ENCODE peak calls at places on chromosomes 11 and 22, in eight cellular contexts. One of them, this sample, is unnamed.

GRCh38 chr11:64876835-64877341 is 1.5 kb downstream of the EHD1 start:
- DNase-seq in nucleus accumbens: peak
- DNase-seq in NCI-H1436: no peak
- DNase-seq in BJ: peak
- DNase-seq in NCI-H1417: no peak
- DNase-seq in astrocyte of the cerebellum: no peak
- DNase-seq in activated T-helper 1 cell treated with anti-CD3 and anti-CD28 coated beads, Interleukin-12 subunit alpha, Interleukin-12 subunit beta, Interleukin-2, Interleukin-4 antibody, amounts not matched to agents 30 ng/mL and 10 ng/mL and 1 ng/mL, durations not matched to agents 14 hours and 24 hours and 36 hours: no peak
- DNase-seq in stomach: peak
- DNase-seq in this sample: no peak

GRCh38 chr11:85774256-85775097 is 36.5 kb downstream of the SYTL2 start:
- DNase-seq in stomach: no peak
- DNase-seq in NCI-H1436: no peak
- DNase-seq in BJ: no peak
- DNase-seq in astrocyte of the cerebellum: no peak
- DNase-seq in nucleus accumbens: no peak
- DNase-seq in NCI-H1417: no peak
- DNase-seq in activated T-helper 1 cell treated with anti-CD3 and anti-CD28 coated beads, Interleukin-12 subunit alpha, Interleukin-12 subunit beta, Interleukin-2, Interleukin-4 antibody, amounts not matched to agents 30 ng/mL and 10 ng/mL and 1 ng/mL, durations not matched to agents 14 hours and 24 hours and 36 hours: no peak
- DNase-seq in this sample: no peak

GRCh38 chr22:45164217-45165123 is 745 bp downstream of the NUP50 start:
- DNase-seq in stomach: peak
- DNase-seq in activated T-helper 1 cell treated with anti-CD3 and anti-CD28 coated beads, Interleukin-12 subunit alpha, Interleukin-12 subunit beta, Interleukin-2, Interleukin-4 antibody, amounts not matched to agents 30 ng/mL and 10 ng/mL and 1 ng/mL, durations not matched to agents 14 hours and 24 hours and 36 hours: peak
- DNase-seq in nucleus accumbens: no peak
- DNase-seq in NCI-H1417: peak
- DNase-seq in NCI-H1436: no peak
- DNase-seq in astrocyte of the cerebellum: no peak
- DNase-seq in BJ: no peak
- DNase-seq in this sample: no peak

GRCh38 chr11:111723595-111723994 is 42.6 kb downstream of the PPP2R1B start:
- DNase-seq in astrocyte of the cerebellum: no peak
- DNase-seq in NCI-H1417: no peak
- DNase-seq in BJ: no peak
- DNase-seq in nucleus accumbens: no peak
- DNase-seq in NCI-H1436: no peak
- DNase-seq in activated T-helper 1 cell treated with anti-CD3 and anti-CD28 coated beads, Interleukin-12 subunit alpha, Interleukin-12 subunit beta, Interleukin-2, Interleukin-4 antibody, amounts not matched to agents 30 ng/mL and 10 ng/mL and 1 ng/mL, durations not matched to agents 14 hours and 24 hours and 36 hours: no peak
- DNase-seq in stomach: no peak
- DNase-seq in this sample: no peak

GRCh38 chr11:32307449-32307848 is 127.9 kb downstream of the WT1 start:
- DNase-seq in BJ: no peak
- DNase-seq in NCI-H1436: peak
- DNase-seq in astrocyte of the cerebellum: no peak
- DNase-seq in activated T-helper 1 cell treated with anti-CD3 and anti-CD28 coated beads, Interleukin-12 subunit alpha, Interleukin-12 subunit beta, Interleukin-2, Interleukin-4 antibody, amounts not matched to agents 30 ng/mL and 10 ng/mL and 1 ng/mL, durations not matched to agents 14 hours and 24 hours and 36 hours: no peak
- DNase-seq in nucleus accumbens: no peak
- DNase-seq in stomach: no peak
- DNase-seq in NCI-H1417: peak
- DNase-seq in this sample: no peak

GRCh38 chr22:23909258-23909898 is 15.2 kb downstream of the MIF start:
- DNase-seq in activated T-helper 1 cell treated with anti-CD3 and anti-CD28 coated beads, Interleukin-12 subunit alpha, Interleukin-12 subunit beta, Interleukin-2, Interleukin-4 antibody, amounts not matched to agents 30 ng/mL and 10 ng/mL and 1 ng/mL, durations not matched to agents 14 hours and 24 hours and 36 hours: no peak
- DNase-seq in astrocyte of the cerebellum: no peak
- DNase-seq in BJ: no peak
- DNase-seq in stomach: no peak
- DNase-seq in nucleus accumbens: no peak
- DNase-seq in NCI-H1417: no peak
- DNase-seq in NCI-H1436: no peak
- DNase-seq in this sample: no peak

GRCh38 chr11:69010964-69011623 is 2.0 kb downstream of the MRGPRF start:
- DNase-seq in astrocyte of the cerebellum: no peak
- DNase-seq in NCI-H1417: peak
- DNase-seq in stomach: peak
- DNase-seq in NCI-H1436: no peak
- DNase-seq in nucleus accumbens: no peak
- DNase-seq in BJ: no peak
- DNase-seq in activated T-helper 1 cell treated with anti-CD3 and anti-CD28 coated beads, Interleukin-12 subunit alpha, Interleukin-12 subunit beta, Interleukin-2, Interleukin-4 antibody, amounts not matched to agents 30 ng/mL and 10 ng/mL and 1 ng/mL, durations not matched to agents 14 hours and 24 hours and 36 hours: peak
- DNase-seq in this sample: peak

GRCh38 chr11:42344204-42344792 is 884.8 kb upstream of the LRRC4C start:
- DNase-seq in BJ: no peak
- DNase-seq in astrocyte of the cerebellum: no peak
- DNase-seq in activated T-helper 1 cell treated with anti-CD3 and anti-CD28 coated beads, Interleukin-12 subunit alpha, Interleukin-12 subunit beta, Interleukin-2, Interleukin-4 antibody, amounts not matched to agents 30 ng/mL and 10 ng/mL and 1 ng/mL, durations not matched to agents 14 hours and 24 hours and 36 hours: no peak
- DNase-seq in stomach: no peak
- DNase-seq in NCI-H1436: no peak
- DNase-seq in NCI-H1417: no peak
- DNase-seq in nucleus accumbens: no peak
- DNase-seq in this sample: peak

GRCh38 chr11:69518081-69518950 is 36.9 kb downstream of the LINC01488 start:
- DNase-seq in activated T-helper 1 cell treated with anti-CD3 and anti-CD28 coated beads, Interleukin-12 subunit alpha, Interleukin-12 subunit beta, Interleukin-2, Interleukin-4 antibody, amounts not matched to agents 30 ng/mL and 10 ng/mL and 1 ng/mL, durations not matched to agents 14 hours and 24 hours and 36 hours: no peak
- DNase-seq in stomach: no peak
- DNase-seq in NCI-H1436: no peak
- DNase-seq in NCI-H1417: no peak
- DNase-seq in nucleus accumbens: no peak
- DNase-seq in astrocyte of the cerebellum: peak
- DNase-seq in BJ: no peak
- DNase-seq in this sample: no peak

GRCh38 chr11:65858354-65859133 is 564 bp upstream of the CFL1 start:
- DNase-seq in NCI-H1417: no peak
- DNase-seq in astrocyte of the cerebellum: no peak
- DNase-seq in stomach: no peak
- DNase-seq in activated T-helper 1 cell treated with anti-CD3 and anti-CD28 coated beads, Interleukin-12 subunit alpha, Interleukin-12 subunit beta, Interleukin-2, Interleukin-4 antibody, amounts not matched to agents 30 ng/mL and 10 ng/mL and 1 ng/mL, durations not matched to agents 14 hours and 24 hours and 36 hours: no peak
- DNase-seq in NCI-H1436: no peak
- DNase-seq in BJ: no peak
- DNase-seq in nucleus accumbens: no peak
- DNase-seq in this sample: no peak

GRCh38 chr11:34653851-34654490 is 33.1 kb downstream of the EHF start:
- DNase-seq in activated T-helper 1 cell treated with anti-CD3 and anti-CD28 coated beads, Interleukin-12 subunit alpha, Interleukin-12 subunit beta, Interleukin-2, Interleukin-4 antibody, amounts not matched to agents 30 ng/mL and 10 ng/mL and 1 ng/mL, durations not matched to agents 14 hours and 24 hours and 36 hours: no peak
- DNase-seq in stomach: peak
- DNase-seq in BJ: peak
- DNase-seq in nucleus accumbens: no peak
- DNase-seq in NCI-H1436: no peak
- DNase-seq in astrocyte of the cerebellum: peak
- DNase-seq in NCI-H1417: no peak
- DNase-seq in this sample: no peak

GRCh38 chr22:42648368-42649260 is 578 bp downstream of the CYB5R3 start:
- DNase-seq in astrocyte of the cerebellum: no peak
- DNase-seq in activated T-helper 1 cell treated with anti-CD3 and anti-CD28 coated beads, Interleukin-12 subunit alpha, Interleukin-12 subunit beta, Interleukin-2, Interleukin-4 antibody, amounts not matched to agents 30 ng/mL and 10 ng/mL and 1 ng/mL, durations not matched to agents 14 hours and 24 hours and 36 hours: peak
- DNase-seq in stomach: peak
- DNase-seq in BJ: no peak
- DNase-seq in NCI-H1436: no peak
- DNase-seq in nucleus accumbens: peak
- DNase-seq in NCI-H1417: peak
- DNase-seq in this sample: peak

GRCh38 chr11:7665473-7666291 is 7.6 kb downstream of the CYB5R2 start:
- DNase-seq in NCI-H1417: peak
- DNase-seq in NCI-H1436: peak
- DNase-seq in BJ: no peak
- DNase-seq in stomach: peak
- DNase-seq in activated T-helper 1 cell treated with anti-CD3 and anti-CD28 coated beads, Interleukin-12 subunit alpha, Interleukin-12 subunit beta, Interleukin-2, Interleukin-4 antibody, amounts not matched to agents 30 ng/mL and 10 ng/mL and 1 ng/mL, durations not matched to agents 14 hours and 24 hours and 36 hours: peak
- DNase-seq in nucleus accumbens: peak
- DNase-seq in astrocyte of the cerebellum: no peak
- DNase-seq in this sample: peak

GRCh38 chr11:2653930-2654739 is 45.7 kb downstream of the KCNQ1OT1 start:
- DNase-seq in activated T-helper 1 cell treated with anti-CD3 and anti-CD28 coated beads, Interleukin-12 subunit alpha, Interleukin-12 subunit beta, Interleukin-2, Interleukin-4 antibody, amounts not matched to agents 30 ng/mL and 10 ng/mL and 1 ng/mL, durations not matched to agents 14 hours and 24 hours and 36 hours: no peak
- DNase-seq in NCI-H1417: peak
- DNase-seq in astrocyte of the cerebellum: no peak
- DNase-seq in nucleus accumbens: no peak
- DNase-seq in BJ: no peak
- DNase-seq in stomach: no peak
- DNase-seq in NCI-H1436: no peak
- DNase-seq in this sample: no peak

GRCh38 chr11:73951797-73952196 is 971 bp downstream of the DNAJB13 start:
- DNase-seq in astrocyte of the cerebellum: no peak
- DNase-seq in NCI-H1417: peak
- DNase-seq in BJ: no peak
- DNase-seq in NCI-H1436: no peak
- DNase-seq in stomach: no peak
- DNase-seq in activated T-helper 1 cell treated with anti-CD3 and anti-CD28 coated beads, Interleukin-12 subunit alpha, Interleukin-12 subunit beta, Interleukin-2, Interleukin-4 antibody, amounts not matched to agents 30 ng/mL and 10 ng/mL and 1 ng/mL, durations not matched to agents 14 hours and 24 hours and 36 hours: no peak
- DNase-seq in nucleus accumbens: no peak
- DNase-seq in this sample: no peak

GRCh38 chr11:16605440-16605970 is 132.9 kb upstream of the C11orf58 start:
- DNase-seq in BJ: no peak
- DNase-seq in stomach: peak
- DNase-seq in NCI-H1436: peak
- DNase-seq in activated T-helper 1 cell treated with anti-CD3 and anti-CD28 coated beads, Interleukin-12 subunit alpha, Interleukin-12 subunit beta, Interleukin-2, Interleukin-4 antibody, amounts not matched to agents 30 ng/mL and 10 ng/mL and 1 ng/mL, durations not matched to agents 14 hours and 24 hours and 36 hours: no peak
- DNase-seq in NCI-H1417: peak
- DNase-seq in astrocyte of the cerebellum: no peak
- DNase-seq in nucleus accumbens: peak
- DNase-seq in this sample: no peak

GRCh38 chr22:39240841-39241631 is 3.7 kb downstream of the PDGFB start:
- DNase-seq in stomach: peak
- DNase-seq in nucleus accumbens: no peak
- DNase-seq in NCI-H1436: no peak
- DNase-seq in activated T-helper 1 cell treated with anti-CD3 and anti-CD28 coated beads, Interleukin-12 subunit alpha, Interleukin-12 subunit beta, Interleukin-2, Interleukin-4 antibody, amounts not matched to agents 30 ng/mL and 10 ng/mL and 1 ng/mL, durations not matched to agents 14 hours and 24 hours and 36 hours: no peak
- DNase-seq in NCI-H1417: peak
- DNase-seq in BJ: no peak
- DNase-seq in astrocyte of the cerebellum: no peak
- DNase-seq in this sample: no peak

GRCh38 chr11:72354356-72355115 is 79.8 kb downstream of the CLPB start:
- DNase-seq in astrocyte of the cerebellum: no peak
- DNase-seq in activated T-helper 1 cell treated with anti-CD3 and anti-CD28 coated beads, Interleukin-12 subunit alpha, Interleukin-12 subunit beta, Interleukin-2, Interleukin-4 antibody, amounts not matched to agents 30 ng/mL and 10 ng/mL and 1 ng/mL, durations not matched to agents 14 hours and 24 hours and 36 hours: no peak
- DNase-seq in NCI-H1436: no peak
- DNase-seq in nucleus accumbens: no peak
- DNase-seq in NCI-H1417: no peak
- DNase-seq in stomach: no peak
- DNase-seq in BJ: no peak
- DNase-seq in this sample: no peak

GRCh38 chr11:8947230-8947943 is 4.6 kb upstream of the ASCL3 start:
- DNase-seq in activated T-helper 1 cell treated with anti-CD3 and anti-CD28 coated beads, Interleukin-12 subunit alpha, Interleukin-12 subunit beta, Interleukin-2, Interleukin-4 antibody, amounts not matched to agents 30 ng/mL and 10 ng/mL and 1 ng/mL, durations not matched to agents 14 hours and 24 hours and 36 hours: no peak
- DNase-seq in astrocyte of the cerebellum: no peak
- DNase-seq in BJ: no peak
- DNase-seq in NCI-H1417: no peak
- DNase-seq in NCI-H1436: no peak
- DNase-seq in nucleus accumbens: no peak
- DNase-seq in stomach: no peak
- DNase-seq in this sample: no peak

GRCh38 chr11:95877288-95877687 is 46.6 kb downstream of the MTMR2 start:
- DNase-seq in astrocyte of the cerebellum: peak
- DNase-seq in BJ: peak
- DNase-seq in stomach: no peak
- DNase-seq in nucleus accumbens: no peak
- DNase-seq in NCI-H1417: no peak
- DNase-seq in activated T-helper 1 cell treated with anti-CD3 and anti-CD28 coated beads, Interleukin-12 subunit alpha, Interleukin-12 subunit beta, Interleukin-2, Interleukin-4 antibody, amounts not matched to agents 30 ng/mL and 10 ng/mL and 1 ng/mL, durations not matched to agents 14 hours and 24 hours and 36 hours: no peak
- DNase-seq in NCI-H1436: no peak
- DNase-seq in this sample: no peak

GRCh38 chr11:17552041-17552355 is 4.9 kb downstream of the OTOG start:
- DNase-seq in NCI-H1417: no peak
- DNase-seq in stomach: no peak
- DNase-seq in activated T-helper 1 cell treated with anti-CD3 and anti-CD28 coated beads, Interleukin-12 subunit alpha, Interleukin-12 subunit beta, Interleukin-2, Interleukin-4 antibody, amounts not matched to agents 30 ng/mL and 10 ng/mL and 1 ng/mL, durations not matched to agents 14 hours and 24 hours and 36 hours: no peak
- DNase-seq in nucleus accumbens: no peak
- DNase-seq in BJ: no peak
- DNase-seq in NCI-H1436: no peak
- DNase-seq in astrocyte of the cerebellum: no peak
- DNase-seq in this sample: no peak

GRCh38 chr11:20087118-20087521 is 73.2 kb downstream of the DBX1 start:
- DNase-seq in NCI-H1417: no peak
- DNase-seq in stomach: no peak
- DNase-seq in BJ: peak
- DNase-seq in astrocyte of the cerebellum: peak
- DNase-seq in nucleus accumbens: no peak
- DNase-seq in NCI-H1436: no peak
- DNase-seq in activated T-helper 1 cell treated with anti-CD3 and anti-CD28 coated beads, Interleukin-12 subunit alpha, Interleukin-12 subunit beta, Interleukin-2, Interleukin-4 antibody, amounts not matched to agents 30 ng/mL and 10 ng/mL and 1 ng/mL, durations not matched to agents 14 hours and 24 hours and 36 hours: no peak
- DNase-seq in this sample: no peak

GRCh38 chr11:8055836-8056526 is 25.0 kb upstream of the TUB start:
- DNase-seq in activated T-helper 1 cell treated with anti-CD3 and anti-CD28 coated beads, Interleukin-12 subunit alpha, Interleukin-12 subunit beta, Interleukin-2, Interleukin-4 antibody, amounts not matched to agents 30 ng/mL and 10 ng/mL and 1 ng/mL, durations not matched to agents 14 hours and 24 hours and 36 hours: no peak
- DNase-seq in astrocyte of the cerebellum: no peak
- DNase-seq in NCI-H1417: no peak
- DNase-seq in nucleus accumbens: no peak
- DNase-seq in NCI-H1436: no peak
- DNase-seq in stomach: peak
- DNase-seq in BJ: no peak
- DNase-seq in this sample: no peak

GRCh38 chr11:95684701-95685100 is 104.9 kb downstream of the FAM76B start:
- DNase-seq in stomach: no peak
- DNase-seq in NCI-H1436: no peak
- DNase-seq in BJ: no peak
- DNase-seq in astrocyte of the cerebellum: no peak
- DNase-seq in NCI-H1417: no peak
- DNase-seq in nucleus accumbens: no peak
- DNase-seq in activated T-helper 1 cell treated with anti-CD3 and anti-CD28 coated beads, Interleukin-12 subunit alpha, Interleukin-12 subunit beta, Interleukin-2, Interleukin-4 antibody, amounts not matched to agents 30 ng/mL and 10 ng/mL and 1 ng/mL, durations not matched to agents 14 hours and 24 hours and 36 hours: no peak
- DNase-seq in this sample: no peak

GRCh38 chr22:28710112-28710888 is 30.7 kb upstream of the TTC28 start:
- DNase-seq in activated T-helper 1 cell treated with anti-CD3 and anti-CD28 coated beads, Interleukin-12 subunit alpha, Interleukin-12 subunit beta, Interleukin-2, Interleukin-4 antibody, amounts not matched to agents 30 ng/mL and 10 ng/mL and 1 ng/mL, durations not matched to agents 14 hours and 24 hours and 36 hours: no peak
- DNase-seq in BJ: peak
- DNase-seq in nucleus accumbens: no peak
- DNase-seq in astrocyte of the cerebellum: peak
- DNase-seq in NCI-H1417: no peak
- DNase-seq in stomach: no peak
- DNase-seq in NCI-H1436: no peak
- DNase-seq in this sample: no peak

GRCh38 chr11:114036156-114036811 is 23.2 kb upstream of the ZBTB16 start:
- DNase-seq in NCI-H1417: peak
- DNase-seq in astrocyte of the cerebellum: peak
- DNase-seq in activated T-helper 1 cell treated with anti-CD3 and anti-CD28 coated beads, Interleukin-12 subunit alpha, Interleukin-12 subunit beta, Interleukin-2, Interleukin-4 antibody, amounts not matched to agents 30 ng/mL and 10 ng/mL and 1 ng/mL, durations not matched to agents 14 hours and 24 hours and 36 hours: peak
- DNase-seq in nucleus accumbens: peak
- DNase-seq in BJ: no peak
- DNase-seq in NCI-H1436: no peak
- DNase-seq in stomach: peak
- DNase-seq in this sample: peak

GRCh38 chr11:131430466-131431176 is 60.2 kb downstream of the NTM start:
- DNase-seq in BJ: no peak
- DNase-seq in activated T-helper 1 cell treated with anti-CD3 and anti-CD28 coated beads, Interleukin-12 subunit alpha, Interleukin-12 subunit beta, Interleukin-2, Interleukin-4 antibody, amounts not matched to agents 30 ng/mL and 10 ng/mL and 1 ng/mL, durations not matched to agents 14 hours and 24 hours and 36 hours: no peak
- DNase-seq in stomach: no peak
- DNase-seq in astrocyte of the cerebellum: no peak
- DNase-seq in nucleus accumbens: no peak
- DNase-seq in NCI-H1436: no peak
- DNase-seq in NCI-H1417: no peak
- DNase-seq in this sample: no peak

GRCh38 chr11:72591785-72592490 is 82.3 kb downstream of the PDE2A start:
- DNase-seq in NCI-H1417: peak
- DNase-seq in stomach: no peak
- DNase-seq in nucleus accumbens: no peak
- DNase-seq in BJ: no peak
- DNase-seq in NCI-H1436: peak
- DNase-seq in activated T-helper 1 cell treated with anti-CD3 and anti-CD28 coated beads, Interleukin-12 subunit alpha, Interleukin-12 subunit beta, Interleukin-2, Interleukin-4 antibody, amounts not matched to agents 30 ng/mL and 10 ng/mL and 1 ng/mL, durations not matched to agents 14 hours and 24 hours and 36 hours: peak
- DNase-seq in astrocyte of the cerebellum: no peak
- DNase-seq in this sample: no peak